ENCODE peak calls at places on chromosomes 3 and 15, in six cellular contexts. K, X, Q, G, T and M are unnamed samples.

GRCh38 chr3:38782148-38782547 is 33.9 kb downstream of the SCN10A start:
- DNase-seq in K (no peak), X (no peak), Q (peak; percentile 16), G (no peak), T (peak; percentile 37), M (peak; percentile 53)

GRCh38 chr3:143358793-143359491 is 239.4 kb downstream of the CHST2 start:
- DNase-seq in K (no peak), X (no peak), Q (no peak), G (no peak), T (no peak), M (no peak)

GRCh38 chr15:50234764-50235163 is 30.8 kb downstream of the HDC start:
- DNase-seq in K (no peak), X (no peak), Q (no peak), G (no peak), T (no peak), M (no peak)

GRCh38 chr15:96345560-96346389 is 15.3 kb downstream of the NR2F2 start:
- DNase-seq in K (no peak), X (peak; percentile 83), Q (peak; percentile 68), G (no peak), T (no peak), M (peak; percentile 85)

GRCh38 chr3:174440350-174440716 is 418.8 kb upstream of the NAALADL2 start:
- DNase-seq in K (no peak), X (no peak), Q (peak; percentile 62), G (no peak), T (no peak), M (peak; percentile 33)

GRCh38 chr3:184716652-184717607 is 5.1 kb upstream of the MAGEF1 start:
- DNase-seq in K (no peak), X (peak; percentile 78), Q (peak; percentile 47), G (no peak), T (no peak), M (peak; percentile 70)

GRCh38 chr3:100525753-100526612 is 33.6 kb downstream of the TMEM45A start:
- DNase-seq in K (no peak), X (no peak), Q (peak; percentile 93), G (no peak), T (peak; percentile 27), M (peak; percentile 53)

GRCh38 chr15:63870043-63870394 is 36.3 kb upstream of the HERC1 start:
- DNase-seq in K (no peak), X (no peak), Q (peak; percentile 23), G (no peak), T (no peak), M (no peak)

GRCh38 chr3:73745429-73746247 is 120.9 kb upstream of the PDZRN3 start:
- DNase-seq in K (no peak), X (no peak), Q (no peak), G (no peak), T (no peak), M (no peak)

GRCh38 chr3:143974181-143974876 is 2.7 kb downstream of the DIPK2A start:
- DNase-seq in K (no peak), X (no peak), Q (peak; percentile 25), G (no peak), T (no peak), M (no peak)

GRCh38 chr3:186929186-186929585 is 1.1 kb upstream of the ST6GAL1 start:
- DNase-seq in K (no peak), X (no peak), Q (no peak), G (no peak), T (no peak), M (peak; percentile 25)

GRCh38 chr3:172175254-172175599 is 135.8 kb downstream of the FNDC3B start:
- DNase-seq in K (no peak), X (no peak), Q (no peak), G (no peak), T (no peak), M (no peak)

GRCh38 chr15:62928996-62929350 is 113.6 kb upstream of the TPM1 start:
- DNase-seq in K (no peak), X (no peak), Q (peak; percentile 94), G (no peak), T (peak; percentile 10), M (peak; percentile 55)

GRCh38 chr15:67707520-67708283 is 117.6 kb upstream of the SKOR1 start:
- DNase-seq in K (no peak), X (no peak), Q (peak; percentile 23), G (no peak), T (no peak), M (peak; percentile 60)

GRCh38 chr15:75172168-75172841 is 29.4 kb upstream of the C15orf39 start:
- DNase-seq in K (no peak), X (no peak), Q (no peak), G (no peak), T (no peak), M (no peak)

GRCh38 chr3:171044828-171045793 is 18.6 kb upstream of the SLC2A2 start:
- DNase-seq in K (no peak), X (no peak), Q (peak; percentile 47), G (no peak), T (no peak), M (no peak)

GRCh38 chr15:39774688-39775267 is 7.9 kb downstream of the FSIP1 start:
- DNase-seq in K (no peak), X (no peak), Q (no peak), G (no peak), T (no peak), M (no peak)

GRCh38 chr3:190089711-190090110 is 31.0 kb downstream of the P3H2 start:
- DNase-seq in K (no peak), X (no peak), Q (peak; percentile 38), G (no peak), T (no peak), M (no peak)

GRCh38 chr3:140022061-140022781 is 87.2 kb downstream of the CLSTN2 start:
- DNase-seq in K (no peak), X (no peak), Q (no peak), G (no peak), T (no peak), M (no peak)

GRCh38 chr15:32029862-32030781 is at the start of gene CHRNA7:
- DNase-seq in K (no peak), X (peak; percentile 88), Q (peak; percentile 14), G (no peak), T (peak; percentile 33), M (peak; percentile 84)

GRCh38 chr15:38412466-38412865 is 41.5 kb upstream of the FAM98B start:
- DNase-seq in K (no peak), X (no peak), Q (no peak), G (no peak), T (no peak), M (no peak)

GRCh38 chr15:64092075-64092820 is 1.4 kb downstream of the CIAO2A start:
- DNase-seq in K (no peak), X (no peak), Q (peak; percentile 31), G (no peak), T (no peak), M (peak; percentile 44)

GRCh38 chr3:197611255-197611654 is 55.5 kb upstream of the BDH1 start:
- DNase-seq in K (no peak), X (no peak), Q (no peak), G (no peak), T (no peak), M (no peak)

GRCh38 chr15:62141200-62141599 is 23.9 kb downstream of the C2CD4B start:
- DNase-seq in K (no peak), X (no peak), Q (no peak), G (no peak), T (no peak), M (no peak)

GRCh38 chr15:76342382-76343201 is 6.0 kb downstream of the ISL2 start:
- DNase-seq in K (no peak), X (peak; percentile 62), Q (no peak), G (no peak), T (no peak), M (peak; percentile 70)

GRCh38 chr3:186075931-186076567 is 32.8 kb downstream of the ETV5 start:
- DNase-seq in K (no peak), X (no peak), Q (no peak), G (no peak), T (no peak), M (no peak)

GRCh38 chr15:98419173-98419814 is 229.0 kb upstream of the IGF1R start:
- DNase-seq in K (no peak), X (no peak), Q (no peak), G (no peak), T (no peak), M (peak; percentile 74)

GRCh38 chr15:76991741-76992645 is 2.9 kb upstream of the PSTPIP1 start:
- DNase-seq in K (no peak), X (no peak), Q (no peak), G (no peak), T (no peak), M (no peak)

GRCh38 chr3:10366681-10367101 is 45.8 kb upstream of the SEC13 start:
- DNase-seq in K (no peak), X (no peak), Q (peak; percentile 98), G (peak; percentile 6), T (peak; percentile 90), M (peak; percentile 7)

GRCh38 chr3:177338697-177339219 is 141.5 kb upstream of the TBL1XR1 start:
- DNase-seq in K (no peak), X (no peak), Q (no peak), G (no peak), T (no peak), M (peak; percentile 81)

GRCh38 chr3:124298951-124299350 is 307.0 kb upstream of the ROPN1 start:
- DNase-seq in K (no peak), X (no peak), Q (no peak), G (no peak), T (no peak), M (peak; percentile 32)

GRCh38 chr3:25181096-25181495 is 247.0 kb upstream of the RARB start:
- DNase-seq in K (no peak), X (no peak), Q (no peak), G (no peak), T (no peak), M (no peak)

GRCh38 chr3:48661501-48662139 is 1.1 kb downstream of the CELSR3 start:
- DNase-seq in K (peak; percentile 83), X (peak; percentile 94), Q (peak; percentile 50), G (peak; percentile 68), T (no peak), M (peak; percentile 70)